ENCODE peak calls at places on chromosomes 13 and 19, in four cellular contexts. S is NCI-H2081; O is AG04449; I is CD4-positive, CD25-positive, alpha-beta regulatory T cell. V is an unnamed sample.

GRCh38 chr13:113876341-113877148 is 12.7 kb upstream of the GAS6 start:
- DNase-seq in I (no peak), S (no peak), O (no peak), V (no peak)

GRCh38 chr19:33247441-33247819 is 21.8 kb upstream of the SLC7A10 start:
- DNase-seq in S (no peak), I (no peak), O (no peak), V (no peak)

GRCh38 chr19:3407556-3408516 is 41.5 kb downstream of the NFIC start:
- DNase-seq in I (no peak), O (no peak), S (no peak), V (no peak)

GRCh38 chr13:89846890-89847585 is 1500.4 kb upstream of the MIR17HG start:
- DNase-seq in I (no peak), O (no peak), S (no peak), V (no peak)

GRCh38 chr13:109151255-109151654 is 521.8 kb downstream of the MYO16 start:
- DNase-seq in O (no peak), I (no peak), S (no peak), V (no peak)

GRCh38 chr13:98368019-98368418 is 190.9 kb upstream of the RNF113B start:
- DNase-seq in I (no peak), O (no peak), S (no peak), V (no peak)

GRCh38 chr13:83221813-83222241 is 660.4 kb downstream of the SLITRK1 start:
- DNase-seq in S (no peak), I (no peak), O (peak; percentile 34), V (no peak)

GRCh38 chr19:48813123-48813911 is 2.5 kb upstream of the BCAT2 start:
- DNase-seq in S (no peak), O (no peak), I (no peak), V (no peak)